ENCODE peak calls at places on chromosomes 5 and 9, in nine cellular contexts. R, A, H, P, T, O, Z, W and C are unnamed samples.

GRCh38 chr5:14534773-14535172 is 46.8 kb upstream of the OTULINL start:
- DNase-seq in R (no peak), A (peak), H (no peak), P (no peak), T (no peak), O (no peak), Z (no peak), W (no peak), C (no peak)

GRCh38 chr5:99773290-99773689 is 761.9 kb upstream of the FAM174A start:
- DNase-seq in R (no peak), A (no peak), H (no peak), P (no peak), T (no peak), O (no peak), Z (no peak), W (no peak), C (no peak)

GRCh38 chr5:35483797-35484196 is 133.9 kb upstream of the SPEF2 start:
- DNase-seq in R (no peak), A (no peak), H (no peak), P (no peak), T (no peak), O (no peak), Z (no peak), W (no peak), C (no peak)

GRCh38 chr5:164302533-164303235 is 797.3 kb downstream of the MAT2B start:
- DNase-seq in R (no peak), A (no peak), H (no peak), P (peak), T (no peak), O (no peak), Z (no peak), W (no peak), C (no peak)

GRCh38 chr5:150672884-150673275 is 11.8 kb downstream of the MYOZ3 start:
- DNase-seq in R (no peak), A (no peak), H (no peak), P (no peak), T (no peak), O (no peak), Z (no peak), W (no peak), C (no peak)

GRCh38 chr9:129619787-129620668 is 873 bp downstream of the C9orf50 start:
- DNase-seq in R (no peak), A (peak), H (peak), P (no peak), T (no peak), O (no peak), Z (no peak), W (no peak), C (peak)

GRCh38 chr9:117772960-117773359 is 68.8 kb downstream of the TLR4 start:
- DNase-seq in R (peak), A (peak), H (peak), P (peak), T (no peak), O (no peak), Z (no peak), W (peak), C (no peak)

GRCh38 chr9:73216016-73216415 is 64.4 kb downstream of the ANXA1 start:
- DNase-seq in R (no peak), A (peak), H (no peak), P (no peak), T (no peak), O (no peak), Z (no peak), W (no peak), C (no peak)

GRCh38 chr5:157252741-157253465 is 13.0 kb upstream of the CYFIP2 start:
- DNase-seq in R (peak), A (no peak), H (peak), P (peak), T (no peak), O (no peak), Z (no peak), W (peak), C (no peak)

GRCh38 chr9:125532412-125532811 is 174.6 kb downstream of the MAPKAP1 start:
- DNase-seq in R (no peak), A (no peak), H (no peak), P (no peak), T (no peak), O (no peak), Z (no peak), W (no peak), C (no peak)

GRCh38 chr5:151047814-151048425 is 27.5 kb downstream of the GPX3 start:
- DNase-seq in R (no peak), A (peak), H (no peak), P (no peak), T (no peak), O (peak), Z (no peak), W (no peak), C (no peak)

GRCh38 chr5:103271570-103272289 is 13.2 kb downstream of the MACIR start:
- DNase-seq in R (no peak), A (peak), H (no peak), P (peak), T (no peak), O (no peak), Z (no peak), W (no peak), C (no peak)

GRCh38 chr9:95920024-95920423 is 44.5 kb downstream of the ERCC6L2 start:
- DNase-seq in R (no peak), A (no peak), H (no peak), P (no peak), T (no peak), O (no peak), Z (no peak), W (no peak), C (no peak)

GRCh38 chr5:159458217-159458711 is 128.0 kb upstream of the IL12B start:
- DNase-seq in R (no peak), A (no peak), H (no peak), P (no peak), T (no peak), O (no peak), Z (no peak), W (no peak), C (no peak)

GRCh38 chr5:7877851-7878250 is 8.9 kb downstream of the MTRR start:
- DNase-seq in R (no peak), A (peak), H (no peak), P (no peak), T (no peak), O (no peak), Z (no peak), W (peak), C (no peak)

GRCh38 chr5:156920861-156921431 is 42.1 kb downstream of the TIMD4 start:
- DNase-seq in R (no peak), A (no peak), H (no peak), P (no peak), T (no peak), O (no peak), Z (no peak), W (no peak), C (no peak)

GRCh38 chr5:16572289-16573015 is 44.3 kb downstream of the RETREG1 start:
- DNase-seq in R (no peak), A (no peak), H (no peak), P (no peak), T (no peak), O (no peak), Z (no peak), W (no peak), C (no peak)

GRCh38 chr9:110650261-110650660 is 18.3 kb upstream of the MUSK start:
- DNase-seq in R (peak), A (peak), H (peak), P (peak), T (no peak), O (no peak), Z (no peak), W (peak), C (no peak)

GRCh38 chr9:5626727-5627634 is 1.9 kb upstream of the RIC1 start:
- DNase-seq in R (peak), A (peak), H (peak), P (peak), T (no peak), O (no peak), Z (no peak), W (peak), C (peak)

GRCh38 chr9:132575005-132575609 is 7.3 kb upstream of the BARHL1 start:
- DNase-seq in R (no peak), A (peak), H (peak), P (peak), T (no peak), O (peak), Z (no peak), W (peak), C (no peak)

GRCh38 chr5:174642816-174643405 is 81.5 kb upstream of the MSX2 start:
- DNase-seq in R (no peak), A (no peak), H (no peak), P (no peak), T (no peak), O (no peak), Z (no peak), W (no peak), C (no peak)

GRCh38 chr5:149857499-149857898 is 87.1 kb downstream of the PDE6A start:
- DNase-seq in R (no peak), A (peak), H (no peak), P (no peak), T (no peak), O (no peak), Z (peak), W (peak), C (no peak)

GRCh38 chr9:110641350-110641749 is 27.2 kb upstream of the MUSK start:
- DNase-seq in R (no peak), A (peak), H (no peak), P (peak), T (no peak), O (no peak), Z (no peak), W (no peak), C (no peak)

GRCh38 chr5:994821-995220 is 13.8 kb upstream of the NKD2 start:
- DNase-seq in R (no peak), A (no peak), H (no peak), P (no peak), T (no peak), O (peak), Z (no peak), W (no peak), C (peak)

DNA sequence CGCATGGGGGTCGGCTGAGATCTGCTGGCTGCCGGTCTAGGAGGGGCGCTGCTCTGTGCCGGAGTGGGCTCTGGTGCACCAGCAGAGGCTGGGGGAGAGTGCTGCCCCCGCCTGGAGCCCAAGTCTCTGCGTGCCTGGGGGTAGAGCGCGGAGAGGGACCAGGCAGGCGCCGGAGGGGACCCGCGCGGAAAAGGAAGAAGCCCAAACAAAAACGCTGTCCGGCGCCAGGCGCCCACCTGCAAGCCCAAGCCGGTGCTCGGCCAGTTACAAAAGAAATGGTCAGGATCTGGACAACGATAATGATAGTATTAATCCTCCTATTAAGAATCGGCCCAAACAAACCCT is 575 bp upstream of the S1PR3 start:
- DNase-seq in R (no peak), A (no peak), H (no peak), P (no peak), T (no peak), O (peak), Z (no peak), W (no peak), C (no peak)
- TF ChIP-seq CTCF in R (no peak), A (peak), H (no peak), P (no peak), T (no peak), O (no peak), Z (no peak), W (peak), C (no peak)

GRCh38 chr5:175700991-175701390 is 43.1 kb downstream of the HRH2 start:
- DNase-seq in R (no peak), A (no peak), H (no peak), P (no peak), T (no peak), O (peak), Z (no peak), W (peak), C (no peak)
- TF ChIP-seq CTCF in R (no peak), A (peak), H (no peak), P (no peak), T (no peak), O (no peak), Z (no peak), W (peak), C (peak)

GRCh38 chr5:91434348-91434747 is 51.2 kb upstream of the ARRDC3 start:
- DNase-seq in R (no peak), A (no peak), H (no peak), P (no peak), T (no peak), O (no peak), Z (no peak), W (no peak), C (no peak)

GRCh38 chr5:91441082-91441481 is 58.0 kb upstream of the ARRDC3 start:
- DNase-seq in R (no peak), A (no peak), H (no peak), P (no peak), T (no peak), O (no peak), Z (no peak), W (no peak), C (no peak)

GRCh38 chr5:91436241-91436640 is 53.1 kb upstream of the ARRDC3 start:
- DNase-seq in R (no peak), A (no peak), H (no peak), P (no peak), T (no peak), O (no peak), Z (no peak), W (no peak), C (no peak)

GRCh38 chr5:91443028-91443427 is 59.9 kb upstream of the ARRDC3 start:
- DNase-seq in R (peak), A (no peak), H (peak), P (peak), T (no peak), O (no peak), Z (no peak), W (peak), C (no peak)

GRCh38 chr5:91438871-91439270 is 55.8 kb upstream of the ARRDC3 start:
- DNase-seq in R (no peak), A (no peak), H (no peak), P (no peak), T (no peak), O (peak), Z (no peak), W (no peak), C (no peak)
- TF ChIP-seq CTCF in R (no peak), A (no peak), H (no peak), P (no peak), T (no peak), O (no peak), Z (no peak), W (no peak), C (no peak)

DNA sequence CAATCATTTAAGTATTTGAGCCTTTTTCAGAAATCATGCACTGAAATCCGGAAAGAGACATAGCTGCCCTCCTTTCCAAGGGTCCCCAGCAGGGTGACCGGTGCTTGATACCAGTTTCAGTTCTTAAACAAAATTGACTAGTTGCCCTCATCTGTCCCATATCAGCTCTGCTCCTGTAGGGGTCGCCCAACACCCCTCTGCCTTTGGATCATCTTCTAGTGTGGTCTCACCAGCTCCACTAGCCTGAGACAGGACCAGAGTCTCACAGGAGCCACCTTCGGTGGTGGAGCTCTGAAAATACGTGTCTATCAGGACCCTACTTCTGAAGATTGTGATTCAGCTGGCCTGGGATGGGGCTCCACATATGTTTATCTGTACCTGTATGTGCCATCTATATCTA is 428.2 kb downstream of the ENC1 start:
- DNase-seq in R (no peak), A (peak), H (no peak), P (peak), T (no peak), O (peak), Z (no peak), W (peak), C (no peak)
- TF ChIP-seq CTCF in R (peak), A (peak), H (peak), P (peak), T (no peak), O (peak), Z (no peak), W (peak), C (no peak)

DNA sequence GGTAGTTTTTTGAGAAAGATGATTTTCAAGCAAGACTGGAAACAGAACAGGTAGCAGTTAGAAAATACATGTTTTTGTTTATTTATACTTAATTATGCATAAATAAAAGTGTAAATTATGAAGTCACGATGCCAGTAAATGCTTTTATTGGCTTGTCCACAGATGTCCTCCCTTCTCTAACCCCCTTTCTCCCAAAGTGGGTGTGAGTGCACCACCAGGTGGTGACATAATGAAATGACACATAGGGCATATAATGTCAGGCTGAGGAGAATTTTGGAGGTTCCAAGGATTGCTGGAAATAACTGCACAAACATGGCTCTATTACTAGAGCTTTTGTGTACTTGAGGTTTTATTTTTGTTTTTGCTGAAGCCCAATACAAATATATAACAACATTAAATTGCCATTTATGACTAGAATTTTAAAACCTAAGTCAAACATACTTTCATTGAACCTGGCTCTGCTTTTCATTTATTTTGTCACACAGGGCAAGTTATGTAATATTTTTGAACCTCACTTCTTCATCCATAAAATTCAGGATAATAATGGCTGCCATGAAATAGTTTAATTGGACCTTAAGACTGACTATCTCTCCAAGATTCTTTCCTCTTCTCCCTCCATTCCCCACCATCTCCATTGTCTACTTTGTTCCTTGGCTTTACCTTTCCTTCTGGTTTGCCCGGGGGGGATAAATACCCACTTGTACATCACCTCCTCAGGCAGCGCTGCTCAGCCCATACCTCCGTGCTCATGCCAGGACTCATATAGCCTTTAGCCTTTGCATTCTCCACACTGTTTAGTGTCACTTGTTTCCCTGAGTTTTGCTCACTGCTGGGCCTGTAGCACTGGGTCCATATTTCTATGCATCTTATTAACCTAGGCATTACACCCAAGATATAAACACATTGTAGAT is 168.8 kb downstream of the PDE4D start:
- DNase-seq in R (no peak), A (peak), H (peak), P (peak), T (no peak), O (peak), Z (no peak), W (peak), C (no peak)
- TF ChIP-seq CTCF in R (peak), A (peak), H (peak), P (peak), T (no peak), O (peak), Z (no peak), W (peak), C (peak)

GRCh38 chr5:135891804-135892203 is 3.8 kb downstream of the IL9 start:
- DNase-seq in R (no peak), A (peak), H (no peak), P (no peak), T (no peak), O (peak), Z (no peak), W (no peak), C (no peak)
- TF ChIP-seq CTCF in R (no peak), A (peak), H (no peak), P (peak), T (no peak), O (no peak), Z (no peak), W (peak), C (no peak)